ENCODE peak calls at places on chromosomes 7 and 10, in eight cellular contexts. G is heart left ventricle, I is neural progenitor cell, T is mammary epithelial cell, R is cardiac muscle cell, L is sigmoid colon, E is psoas muscle, M is aorta. W is an unnamed sample.

GRCh38 chr7:12111461-12112405 is 99.4 kb upstream of the TMEM106B start:
- DNase-seq in G (no peak), I (peak; percentile 8), T (no peak), R (peak; percentile 55), L (peak; percentile 90), E (peak; percentile 47), M (peak; percentile 69), W (peak; percentile 16)

GRCh38 chr7:66277492-66277891 is 72.4 kb downstream of the TPST1 start:
- DNase-seq in G (no peak), I (no peak), T (no peak), R (no peak), L (no peak), E (no peak), M (no peak), W (no peak)

GRCh38 chr7:5692112-5692844 is 89.2 kb downstream of the RNF216 start:
- DNase-seq in G (peak; percentile 89), I (no peak), T (peak; percentile 93), R (no peak), L (peak; percentile 96), E (peak; percentile 92), M (peak; percentile 94), W (no peak)

GRCh38 chr7:52726493-52726892 is 308.9 kb upstream of the POM121L12 start:
- DNase-seq in G (no peak), I (no peak), T (no peak), R (no peak), L (no peak), E (no peak), M (no peak), W (no peak)

GRCh38 chr7:92306153-92306552 is 60.4 kb downstream of the ANKIB1 start:
- DNase-seq in G (no peak), I (no peak), T (peak; percentile 43), R (no peak), L (no peak), E (no peak), M (no peak), W (no peak)

GRCh38 chr7:156450473-156450872 is 190.1 kb upstream of the RNF32 start:
- DNase-seq in G (no peak), I (no peak), T (no peak), R (no peak), L (no peak), E (no peak), M (no peak), W (no peak)

GRCh38 chr7:54653905-54654304 is 105.1 kb downstream of the SEC61G start:
- DNase-seq in G (no peak), I (no peak), T (no peak), R (no peak), L (no peak), E (no peak), M (no peak), W (no peak)

GRCh38 chr7:36852931-36853330 is 128.6 kb upstream of the AOAH start:
- DNase-seq in G (no peak), I (no peak), T (no peak), R (no peak), L (no peak), E (no peak), M (no peak), W (no peak)

GRCh38 chr7:2010551-2011265 is 222.0 kb downstream of the MAD1L1 start:
- DNase-seq in G (no peak), I (no peak), T (no peak), R (no peak), L (peak; percentile 51), E (peak; percentile 20), M (peak; percentile 52), W (no peak)

GRCh38 chr10:20006169-20006870 is 190.1 kb downstream of the PLXDC2 start:
- DNase-seq in G (no peak), I (no peak), T (no peak), R (no peak), L (no peak), E (no peak), M (no peak), W (no peak)

GRCh38 chr7:54946271-54946670 is 72.5 kb upstream of the EGFR start:
- DNase-seq in G (no peak), I (no peak), T (peak; percentile 42), R (no peak), L (no peak), E (no peak), M (no peak), W (no peak)

GRCh38 chr10:103745264-103746247 is 109.8 kb downstream of the SH3PXD2A start:
- DNase-seq in G (peak; percentile 39), I (no peak), T (peak; percentile 96), R (no peak), L (no peak), E (peak; percentile 56), M (no peak), W (no peak)

GRCh38 chr7:115087437-115087836 is 165.5 kb downstream of the MDFIC start:
- DNase-seq in G (peak; percentile 32), I (no peak), T (peak; percentile 50), R (peak; percentile 15), L (no peak), E (no peak), M (no peak), W (no peak)

GRCh38 chr7:43790006-43790405 is 31.5 kb downstream of the BLVRA start:
- DNase-seq in G (no peak), I (no peak), T (no peak), R (no peak), L (peak; percentile 10), E (no peak), M (no peak), W (no peak)

GRCh38 chr10:8026349-8027259 is 27.9 kb upstream of the GATA3 start:
- DNase-seq in G (no peak), I (no peak), T (peak; percentile 16), R (peak; percentile 20), L (no peak), E (no peak), M (no peak), W (no peak)

GRCh38 chr7:927031-927671 is 27.3 kb downstream of the ADAP1 start:
- DNase-seq in G (peak; percentile 3), I (no peak), T (no peak), R (no peak), L (peak; percentile 54), E (peak; percentile 40), M (peak; percentile 54), W (peak; percentile 1)

GRCh38 chr7:27169658-27170493 is 4.2 kb downstream of the HOXA10 start:
- DNase-seq in G (no peak), I (peak; percentile 63), T (no peak), R (no peak), L (peak; percentile 69), E (peak; percentile 70), M (peak; percentile 84), W (peak; percentile 36)

GRCh38 chr7:117818241-117818640 is 55.0 kb downstream of the CTTNBP2 start:
- DNase-seq in G (no peak), I (no peak), T (no peak), R (no peak), L (no peak), E (no peak), M (no peak), W (no peak)

GRCh38 chr10:101660268-101660667 is 34.7 kb downstream of the FBXW4 start:
- DNase-seq in G (no peak), I (no peak), T (no peak), R (no peak), L (no peak), E (no peak), M (no peak), W (no peak)

DNA sequence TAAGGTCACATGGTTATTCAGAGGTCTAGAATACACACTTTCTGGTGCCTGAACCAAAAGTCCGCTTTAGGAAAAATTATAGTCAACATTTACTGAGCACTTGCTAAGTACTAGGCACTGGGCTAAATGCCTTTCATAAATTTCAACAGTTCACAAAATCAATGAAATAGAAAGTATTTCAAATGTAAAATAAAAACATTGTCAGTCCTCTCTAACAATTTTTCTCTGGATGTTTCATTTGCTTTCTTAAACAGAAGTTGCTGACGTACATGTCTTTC is 61.7 kb downstream of the HHEX start:
- DNase-seq in G (no peak), I (no peak), T (no peak), R (no peak), L (no peak), E (no peak), M (no peak), W (no peak)
- H3K4me3 ChIP-seq in G (no peak overlapping the region), I (no peak overlapping the region), T (no peak overlapping the region), R (no peak overlapping the region), L (no peak overlapping the region), E (no peak overlapping the region), M (no peak overlapping the region), W (no peak overlapping the region)

GRCh38 chr10:26554246-26554645 is 116.1 kb downstream of the APBB1IP start:
- DNase-seq in G (no peak), I (no peak), T (no peak), R (no peak), L (no peak), E (no peak), M (no peak), W (no peak)
- H3K27ac ChIP-seq in G (no peak overlapping the region), I (no peak overlapping the region), T (no peak overlapping the region), R (no peak overlapping the region), L (no peak overlapping the region), E (no peak overlapping the region), M (no peak overlapping the region), W (no peak overlapping the region)

GRCh38 chr10:79255007-79255507 is 92.2 kb upstream of the PPIF start:
- DNase-seq in G (no peak), I (no peak), T (no peak), R (no peak), L (no peak), E (no peak), M (no peak), W (no peak)
- H3K36me3 ChIP-seq in G (no peaks in the 10 kb centered on the region), I (no peaks in the 10 kb centered on the region), T (no peaks in the 10 kb centered on the region), R (peaks cover 3% of the 10 kb centered on the region), L (no peaks in the 10 kb centered on the region), E (no peaks in the 10 kb centered on the region), M (no peaks in the 10 kb centered on the region), W (no peaks in the 10 kb centered on the region)

GRCh38 chr10:117546630-117547300 is 4.2 kb downstream of the EMX2 start:
- DNase-seq in G (no peak), I (peak; percentile 73), T (no peak), R (no peak), L (no peak), E (no peak), M (peak; percentile 50), W (no peak)

GRCh38 chr10:117544729-117545140 is 2.2 kb downstream of the EMX2 start:
- DNase-seq in G (no peak), I (peak; percentile 61), T (no peak), R (no peak), L (no peak), E (no peak), M (peak; percentile 60), W (no peak)

GRCh38 chr10:117545141-117546019 is 2.8 kb downstream of the EMX2 start:
- DNase-seq in G (no peak), I (peak; percentile 65), T (no peak), R (no peak), L (no peak), E (no peak), M (peak; percentile 72), W (no peak)

GRCh38 chr10:117547301-117548153 is 5.0 kb downstream of the EMX2 start:
- DNase-seq in G (no peak), I (peak; percentile 58), T (no peak), R (no peak), L (no peak), E (no peak), M (peak; percentile 57), W (no peak)

DNA sequence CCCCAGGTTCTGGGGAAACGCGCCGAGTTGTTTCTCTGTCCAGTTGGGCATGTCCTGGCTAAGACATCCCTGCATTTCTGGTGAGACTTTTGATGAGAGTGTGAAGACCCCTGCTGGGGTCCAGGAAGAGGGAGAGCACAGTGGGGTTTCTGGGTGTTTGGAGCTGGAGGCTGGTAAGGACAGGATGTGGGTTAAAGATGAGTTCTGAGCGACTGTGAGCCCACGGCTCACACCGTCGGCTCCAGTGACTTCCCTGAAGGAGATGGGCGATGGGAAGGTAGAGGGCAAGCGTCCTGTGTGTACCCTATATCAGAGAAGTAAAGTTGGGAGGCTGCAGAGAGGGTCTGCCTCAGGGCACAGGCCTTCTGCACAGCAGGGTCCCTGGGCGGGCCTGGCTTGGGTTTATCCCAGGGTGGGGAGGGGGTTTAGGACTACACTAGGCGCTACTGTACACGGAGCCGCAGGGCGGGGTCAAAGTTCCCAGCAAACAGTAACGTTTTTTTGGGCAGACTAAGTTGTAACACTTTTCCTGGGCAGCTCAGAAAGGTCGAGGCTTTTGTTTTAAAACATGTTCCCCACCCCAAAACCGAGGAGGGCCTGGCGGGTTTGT is 3.6 kb downstream of the EMX2 start:
- DNase-seq in G (no peak), I (no peak), T (no peak), R (no peak), L (no peak), E (no peak), M (no peak), W (no peak)
- H3K4me3 ChIP-seq in G (no peak overlapping the region), I (peak overlapping the region; percentile 83), T (no peak overlapping the region), R (no peak overlapping the region), L (no peak overlapping the region), E (peak overlapping the region; percentile 68), M (no peak overlapping the region), W (no peak overlapping the region)